ENCODE peak calls at places on chromosomes 13 and 19, in ten cellular contexts. H is HCT116, I is thoracic aorta, Q is A549, V is uterus, M is hepatocyte, G is heart right ventricle, B is ovary, U is GM23248, A is heart left ventricle. K is an unnamed sample. For H3K9me3, the result is how much of the 10 kb centered on the place peaks cover.

GRCh38 chr19:543912-544608 is at the start of gene GZMM:
- DNase-seq in H (no peak), I (no peak), Q (no peak), V (no peak), M (no peak), G (no peak), B (no peak), U (no peak), A (peak), K (no peak)

GRCh38 chr13:43895940-43896339 is 16.2 kb downstream of the LACC1 start:
- DNase-seq in H (no peak), I (no peak), Q (no peak), V (no peak), M (no peak), G (no peak), B (no peak), U (no peak), A (no peak), K (no peak)

GRCh38 chr19:17339088-17339741 is 1.9 kb downstream of the GTPBP3 start:
- DNase-seq in H (no peak), I (no peak), Q (no peak), V (no peak), M (no peak), G (no peak), B (peak), U (no peak), A (no peak), K (no peak)

GRCh38 chr19:38932425-38933179 is 1.9 kb downstream of the MRPS12 start:
- DNase-seq in H (peak), I (no peak), Q (peak), V (no peak), M (no peak), G (no peak), B (peak), U (peak), A (no peak), K (peak)

GRCh38 chr13:50511877-50512332 is 331.6 kb downstream of the DLEU7 start:
- DNase-seq in H (no peak), I (no peak), Q (no peak), V (no peak), M (no peak), G (no peak), B (no peak), U (no peak), A (no peak), K (no peak)

GRCh38 chr13:97710797-97711196 is 242.7 kb upstream of the IPO5 start:
- DNase-seq in H (no peak), I (no peak), Q (no peak), V (no peak), M (no peak), G (no peak), B (no peak), U (no peak), A (no peak), K (no peak)

GRCh38 chr13:30234763-30235162 is 72.6 kb downstream of the KATNAL1 start:
- DNase-seq in H (no peak), I (no peak), Q (no peak), V (no peak), M (no peak), G (no peak), B (no peak), U (no peak), A (no peak), K (no peak)

GRCh38 chr19:39409207-39409885 is 2.7 kb downstream of the ZFP36 start:
- DNase-seq in H (peak), I (peak), Q (peak), V (peak), M (peak), G (peak), B (peak), U (peak), A (peak), K (no peak)

GRCh38 chr13:50358221-50358620 is 343.0 kb downstream of the KCNRG start:
- DNase-seq in H (no peak), I (no peak), Q (no peak), V (peak), M (no peak), G (no peak), B (no peak), U (no peak), A (no peak), K (no peak)

GRCh38 chr13:97214921-97215320 is 7.2 kb upstream of the MBNL2 start:
- DNase-seq in H (no peak), I (no peak), Q (no peak), V (no peak), M (no peak), G (no peak), B (no peak), U (no peak), A (no peak), K (no peak)

GRCh38 chr13:51590966-51591627 is 6.8 kb downstream of the WDFY2 start:
- DNase-seq in H (no peak), I (no peak), Q (peak), V (peak), M (peak), G (no peak), B (no peak), U (peak), A (no peak), K (no peak)

GRCh38 chr19:8308891-8309291 is 733 bp upstream of the CD320 start:
- DNase-seq in H (no peak), I (no peak), Q (no peak), V (peak), M (no peak), G (no peak), B (peak), U (no peak), A (no peak), K (no peak)

GRCh38 chr19:19321143-19321577 is 531 bp downstream of the MAU2 start:
- DNase-seq in H (no peak), I (no peak), Q (peak), V (no peak), M (peak), G (no peak), B (no peak), U (peak), A (no peak), K (peak)

GRCh38 chr13:24618219-24618955 is 61.8 kb upstream of the ATP12A start:
- DNase-seq in H (no peak), I (no peak), Q (no peak), V (no peak), M (no peak), G (no peak), B (no peak), U (no peak), A (no peak), K (no peak)

GRCh38 chr13:29737061-29737460 is 113.4 kb downstream of the UBL3 start:
- DNase-seq in H (no peak), I (no peak), Q (no peak), V (no peak), M (peak), G (no peak), B (no peak), U (no peak), A (no peak), K (no peak)

GRCh38 chr19:6800991-6801396 is 28.5 kb downstream of the VAV1 start:
- DNase-seq in H (peak), I (no peak), Q (peak), V (no peak), M (no peak), G (no peak), B (no peak), U (peak), A (no peak), K (no peak)

DNA sequence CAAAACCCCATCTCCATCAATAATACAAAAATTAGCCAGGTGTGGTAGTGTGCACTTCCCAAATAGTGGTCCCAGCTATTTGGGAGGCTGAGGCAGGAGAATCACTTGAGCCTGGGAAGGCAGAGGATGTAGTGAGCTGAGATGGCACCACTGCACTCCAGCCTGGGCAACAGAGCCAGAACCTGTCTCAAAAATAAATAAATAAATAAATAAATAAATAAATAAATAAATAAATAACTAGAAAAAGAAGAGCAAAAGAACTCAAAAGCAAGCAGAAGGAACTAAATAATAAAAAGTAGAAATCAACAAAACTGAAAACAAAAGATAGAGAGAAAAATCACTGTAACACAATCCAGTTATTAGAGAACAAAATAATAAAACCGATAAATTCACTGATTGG is 12.3 kb downstream of the ZNF585A start:
- DNase-seq in H (no peak), I (no peak), Q (no peak), V (no peak), M (no peak), G (no peak), B (no peak), U (no peak), A (no peak), K (no peak)
- H3K9me3 ChIP-seq in H (under half), I (half or more), Q (half or more), V (half or more), M (under half), G (half or more), B (under half), U (under half), A (half or more), K (under half)

DNA sequence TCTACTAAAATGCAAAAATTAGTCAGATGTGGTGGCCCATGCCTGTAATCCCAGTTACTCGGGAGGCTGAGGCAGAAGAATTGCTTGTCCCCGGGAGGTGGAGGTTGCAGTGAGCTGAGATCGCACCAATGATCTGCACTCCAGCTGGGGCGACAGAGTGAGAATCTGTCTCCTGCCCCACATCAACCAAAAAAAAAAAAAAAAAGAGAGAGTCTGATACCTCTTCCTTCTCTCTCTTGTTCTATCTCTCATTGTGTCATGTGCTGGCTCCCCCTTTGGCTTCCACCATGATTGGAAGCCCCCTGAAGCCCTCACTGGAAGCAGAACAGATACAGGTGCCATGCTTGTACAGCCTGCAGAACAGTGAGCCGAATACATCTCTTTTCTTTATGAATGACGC is 20.4 kb downstream of the CLEC11A start:
- DNase-seq in H (no peak), I (no peak), Q (no peak), V (no peak), M (no peak), G (no peak), B (no peak), U (no peak), A (no peak), K (no peak)
- H3K9me3 ChIP-seq in H (under half), I (under half), Q (under half), V (under half), M (under half), G (under half), B (under half), U (under half), A (under half), K (under half)

DNA sequence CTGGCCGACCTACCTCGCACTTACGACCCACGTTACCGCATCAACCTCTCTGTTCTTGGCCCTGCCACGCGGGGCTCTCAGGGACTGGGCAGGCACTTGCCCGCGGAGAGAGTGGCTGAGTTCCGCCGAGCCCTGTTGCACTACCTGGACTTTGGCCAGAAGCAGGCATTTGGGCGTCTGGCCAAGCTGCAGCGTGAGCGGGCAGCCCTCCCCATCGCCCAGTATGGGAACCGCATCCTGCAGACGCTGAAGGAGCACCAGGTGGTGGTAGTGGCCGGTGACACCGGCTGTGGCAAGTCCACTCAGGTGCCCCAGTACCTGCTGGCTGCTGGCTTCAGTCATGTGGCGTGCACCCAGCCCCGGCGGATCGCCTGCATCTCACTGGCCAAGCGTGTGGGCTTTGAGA is 4.2 kb downstream of the DHX34 start:
- DNase-seq in H (no peak), I (no peak), Q (no peak), V (no peak), M (no peak), G (peak), B (no peak), U (no peak), A (no peak), K (no peak)
- H3K9me3 ChIP-seq in H (under half), I (under half), Q (under half), V (under half), M (under half), G (under half), B (under half), U (under half), A (under half), K (under half)

DNA sequence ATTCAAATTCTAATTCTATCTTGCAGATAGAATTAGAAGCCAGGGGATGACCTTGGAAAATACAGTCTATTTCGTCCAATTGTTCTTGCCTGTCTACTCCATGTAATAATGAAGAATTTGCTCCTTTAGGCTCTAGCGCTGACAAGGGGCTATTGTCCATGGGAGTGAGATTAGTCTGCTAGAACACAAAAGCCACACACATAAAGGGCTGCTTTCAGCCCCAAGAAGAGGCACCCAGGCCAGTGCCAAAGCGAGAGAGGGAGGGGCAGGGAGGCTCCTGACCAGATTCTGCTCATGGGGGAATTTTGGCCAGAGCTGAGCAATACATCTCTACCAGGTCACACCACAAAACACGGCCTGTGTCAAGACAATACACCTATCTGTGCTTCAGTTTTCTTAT is 1306.9 kb downstream of the UQCRFS1 start:
- DNase-seq in H (no peak), I (no peak), Q (no peak), V (no peak), M (no peak), G (no peak), B (no peak), U (no peak), A (no peak), K (no peak)
- H3K9me3 ChIP-seq in H (under half), I (under half), Q (under half), V (under half), M (under half), G (under half), B (under half), U (under half), A (under half), K (under half)

GRCh38 chr19:2765376-2765775 is 17.7 kb downstream of the SGTA start:
- DNase-seq in H (no peak), I (no peak), Q (no peak), V (no peak), M (no peak), G (no peak), B (no peak), U (no peak), A (no peak), K (no peak)

GRCh38 chr19:2764945-2765344 is 18.1 kb downstream of the SGTA start:
- DNase-seq in H (no peak), I (no peak), Q (no peak), V (no peak), M (no peak), G (no peak), B (no peak), U (no peak), A (no peak), K (no peak)

GRCh38 chr19:2762783-2763496 is 20.1 kb downstream of the SGTA start:
- DNase-seq in H (no peak), I (no peak), Q (no peak), V (no peak), M (no peak), G (no peak), B (no peak), U (no peak), A (no peak), K (no peak)

GRCh38 chr19:2761876-2762782 is 20.9 kb downstream of the SGTA start:
- DNase-seq in H (no peak), I (no peak), Q (no peak), V (no peak), M (no peak), G (no peak), B (peak), U (no peak), A (no peak), K (no peak)

DNA sequence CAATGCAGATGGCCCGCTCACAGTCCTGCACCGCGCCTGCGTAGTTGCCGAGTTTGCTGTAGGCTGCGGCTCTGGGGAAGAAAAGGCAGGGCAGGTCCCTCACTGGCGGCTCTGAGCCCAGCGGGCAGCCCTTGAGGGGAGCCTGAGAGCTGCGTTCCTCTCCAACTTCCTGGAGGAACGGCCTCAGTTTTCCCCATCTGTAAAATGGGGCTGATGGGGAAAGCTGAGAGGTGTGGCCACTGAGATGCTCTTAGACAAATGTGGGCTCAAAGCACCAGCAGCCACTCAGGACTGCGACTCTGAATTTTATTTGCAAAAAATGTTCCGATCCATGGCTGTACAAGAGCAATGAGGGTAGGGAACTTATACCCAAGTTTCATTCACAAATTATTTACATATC is 19.4 kb downstream of the SGTA start:
- DNase-seq in H (no peak), I (no peak), Q (no peak), V (no peak), M (no peak), G (no peak), B (no peak), U (no peak), A (no peak), K (no peak)
- H3K9me3 ChIP-seq in H (under half), I (under half), Q (under half), V (under half), M (under half), G (under half), B (under half), U (under half), A (under half), K (under half)

GRCh38 chr13:90552702-90553101 is 794.8 kb upstream of the MIR17HG start:
- DNase-seq in H (no peak), I (no peak), Q (no peak), V (no peak), M (no peak), G (no peak), B (no peak), U (no peak), A (no peak), K (no peak)
- H3K9me3 ChIP-seq in H (under half), I (under half), Q (under half), V (under half), M (under half), G (under half), B (under half), U (under half), A (under half), K (under half)